ENCODE peak calls at places on chromosomes 1 and 21, in six cellular contexts. Z, B, X, V, E and I are unnamed samples.

GRCh38 chr21:38468989-38469388 is 29.3 kb downstream of the ERG start:
- DNase-seq in E (peak), B (no peak), V (no peak), Z (peak), X (no peak), I (no peak)

GRCh38 chr1:202959276-202959620 is 1.1 kb upstream of the ADIPOR1 start:
- DNase-seq in Z (peak), B (peak), E (peak), X (no peak), V (no peak), I (peak)

GRCh38 chr1:103146143-103146542 is 37.8 kb upstream of the COL11A1 start:
- DNase-seq in X (no peak), V (no peak), B (no peak), Z (no peak), E (no peak), I (no peak)

GRCh38 chr21:36976882-36977651 is 10.6 kb upstream of the HLCS start:
- DNase-seq in V (peak), E (peak), X (peak), B (peak), Z (peak), I (peak)

GRCh38 chr1:104671684-104672353 is 922.1 kb downstream of the AMY1C start:
- DNase-seq in E (no peak), B (no peak), X (no peak), V (no peak), Z (no peak), I (no peak)

GRCh38 chr1:185585770-185586169 is 148.4 kb upstream of the HMCN1 start:
- DNase-seq in V (no peak), E (peak), X (no peak), Z (peak), B (no peak), I (no peak)

GRCh38 chr1:241391926-241392710 is 35.1 kb upstream of the RGS7 start:
- DNase-seq in Z (no peak), B (no peak), E (no peak), X (no peak), V (no peak), I (no peak)

GRCh38 chr1:53442297-53442696 is 16.9 kb upstream of the DMRTB1 start:
- DNase-seq in E (no peak), B (no peak), X (no peak), V (no peak), Z (no peak), I (peak)

GRCh38 chr1:54225378-54225777 is 25.4 kb downstream of the MRPL37 start:
- DNase-seq in E (no peak), B (no peak), V (no peak), X (no peak), Z (no peak), I (no peak)

GRCh38 chr1:46613661-46614603 is 2.7 kb downstream of the MOB3C start:
- DNase-seq in B (no peak), E (no peak), V (peak), Z (no peak), X (peak), I (peak)

GRCh38 chr1:89518116-89518780 is 6.4 kb upstream of the LRRC8B start:
- DNase-seq in X (no peak), E (no peak), V (no peak), Z (no peak), B (no peak), I (no peak)

GRCh38 chr21:45448810-45449657 is 44.1 kb downstream of the COL18A1 start:
- DNase-seq in X (no peak), Z (no peak), B (no peak), E (peak), V (no peak), I (no peak)

GRCh38 chr1:204920511-204920910 is 49.8 kb downstream of the NFASC start:
- DNase-seq in E (no peak), X (no peak), B (no peak), Z (no peak), V (no peak), I (no peak)

GRCh38 chr1:8169364-8170058 is 143.4 kb upstream of the ERRFI1 start:
- DNase-seq in V (peak), X (peak), Z (peak), B (no peak), E (peak), I (no peak)

GRCh38 chr1:47437518-47438320 is at the start of gene FOXD2:
- DNase-seq in Z (peak), V (peak), E (peak), B (peak), X (peak), I (peak)

GRCh38 chr1:30969903-30970302 is 61.3 kb upstream of the SDC3 start:
- DNase-seq in X (no peak), V (no peak), E (no peak), B (no peak), Z (no peak), I (no peak)

GRCh38 chr1:154772611-154773515 is 97.2 kb downstream of the KCNN3 start:
- DNase-seq in V (no peak), B (no peak), X (no peak), E (no peak), Z (no peak), I (no peak)

GRCh38 chr21:42988234-42988965 is 14.0 kb downstream of the PKNOX1 start:
- DNase-seq in B (no peak), X (no peak), V (no peak), Z (no peak), E (no peak), I (no peak)

GRCh38 chr1:223716302-223716862 is 4.0 kb downstream of the CAPN2 start:
- DNase-seq in B (no peak), E (no peak), X (peak), V (no peak), Z (no peak), I (peak)

GRCh38 chr1:226678701-226679100 is 60.4 kb downstream of the ITPKB start:
- DNase-seq in V (no peak), Z (no peak), E (no peak), B (no peak), X (no peak), I (no peak)
- TF ChIP-seq MYC in V (no peak), Z (no peak), E (no peak), B (no peak), X (no peak), I (no peak)

GRCh38 chr1:118982816-118983557 is 5.2 kb downstream of the TBX15 start:
- DNase-seq in Z (no peak), E (no peak), X (no peak), B (no peak), V (no peak), I (no peak)
- H3K4me3 ChIP-seq in Z (no peak), E (no peak), X (no peak), B (no peak), V (no peak), I (no peak)

GRCh38 chr1:3192825-3193224 is 123.8 kb downstream of the PRDM16 start:
- DNase-seq in V (no peak), X (no peak), Z (no peak), E (peak), B (no peak), I (peak)
- TF ChIP-seq MYC in V (no peak), X (no peak), Z (no peak), E (no peak), B (no peak), I (no peak)

GRCh38 chr1:115838426-115838804 is 2.5 kb downstream of the NHLH2 start:
- DNase-seq in V (no peak), X (no peak), B (no peak), Z (no peak), E (no peak), I (peak)
- H3K4me3 ChIP-seq in V (no peak), X (no peak), B (no peak), Z (no peak), E (no peak), I (no peak)

DNA sequence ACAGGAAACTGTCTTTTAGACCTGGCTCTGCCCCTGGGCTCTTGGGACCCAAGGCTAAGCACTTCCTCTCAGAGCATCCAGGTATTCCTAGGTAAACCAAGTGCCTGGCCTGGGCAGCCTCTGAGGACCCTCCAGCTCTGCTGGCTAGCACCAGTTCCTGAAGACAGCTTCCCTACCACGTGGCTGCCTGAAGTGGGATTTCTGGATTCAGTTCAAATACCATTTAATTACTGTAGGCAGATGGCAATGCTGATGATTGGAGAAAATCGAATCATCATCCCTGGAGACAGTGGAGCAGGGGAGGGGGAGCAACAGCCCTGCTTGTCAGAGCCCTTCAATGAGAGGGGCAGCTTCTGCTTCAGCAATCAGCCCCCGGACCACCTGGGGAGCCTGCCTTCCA is 11.9 kb downstream of the KIF21B start:
- DNase-seq in B (no peak), Z (no peak), E (no peak), X (no peak), V (no peak), I (no peak)
- TF ChIP-seq MYC in B (no peak), Z (no peak), E (no peak), X (no peak), V (no peak), I (no peak)

GRCh38 chr1:234528073-234528865 is 49.3 kb upstream of the TARBP1 start:
- DNase-seq in E (no peak), B (peak), V (no peak), X (no peak), Z (no peak), I (peak)

GRCh38 chr1:234529095-234529494 is 50.1 kb upstream of the TARBP1 start:
- DNase-seq in V (no peak), X (no peak), E (no peak), B (no peak), Z (no peak), I (no peak)

GRCh38 chr1:234531181-234532132 is 52.5 kb upstream of the TARBP1 start:
- DNase-seq in Z (no peak), X (no peak), B (no peak), V (peak), E (no peak), I (no peak)

GRCh38 chr1:234530641-234531040 is 51.7 kb upstream of the TARBP1 start:
- DNase-seq in V (no peak), Z (no peak), E (no peak), B (no peak), X (no peak), I (no peak)

DNA sequence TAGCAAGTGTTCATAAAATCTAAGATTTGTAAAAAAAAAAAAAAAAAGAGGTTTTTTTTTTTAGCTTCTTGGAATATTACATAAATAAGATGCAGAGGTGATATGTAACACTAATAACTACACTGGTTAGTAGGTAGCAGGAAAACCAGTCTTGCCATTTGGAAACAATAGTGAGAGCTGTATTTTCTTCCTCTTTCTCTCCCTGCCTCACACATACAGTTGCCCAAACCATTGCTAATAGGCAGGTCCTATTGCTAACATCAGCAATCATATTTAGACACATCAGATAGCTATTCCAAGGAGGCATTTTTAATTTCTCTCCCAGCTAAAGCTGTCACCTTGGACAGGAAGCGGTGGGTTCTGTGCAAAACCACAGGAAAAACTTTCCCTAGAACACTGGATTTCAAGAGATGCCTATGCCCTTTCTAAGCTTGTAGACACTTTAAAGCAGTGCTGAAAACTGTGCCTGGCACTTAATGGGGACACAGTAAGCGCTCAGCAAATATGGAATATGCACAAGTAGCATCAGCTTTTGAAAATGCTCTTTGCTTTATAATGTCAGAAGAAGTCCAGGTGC is 50.8 kb upstream of the TARBP1 start:
- DNase-seq in V (no peak), E (no peak), Z (no peak), X (no peak), B (no peak), I (peak)
- H3K4me3 ChIP-seq in V (no peak), E (no peak), Z (no peak), X (no peak), B (no peak), I (no peak)